ENCODE peak calls at places on chromosome 14, in four cellular contexts. C is prostate gland, J is lower leg skin, W is right atrium auricular region. D is an unnamed sample.

GRCh38 chr14:95686935-95687334 is 709 bp downstream of the TCL1B start:
- DNase-seq in W (no peak), C (no peak), J (no peak), D (no peak)

GRCh38 chr14:68397827-68398226 is 395.0 kb downstream of the ZFP36L1 start:
- DNase-seq in C (no peak), W (no peak), J (no peak), D (no peak)

GRCh38 chr14:70822706-70823185 is 13.4 kb upstream of the MAP3K9 start:
- DNase-seq in W (no peak), J (no peak), C (no peak), D (no peak)

GRCh38 chr14:93716410-93717221 is 71.7 kb downstream of the PRIMA1 start:
- DNase-seq in C (no peak), J (no peak), W (peak), D (no peak)

GRCh38 chr14:54362759-54363437 is 33.9 kb upstream of the CDKN3 start:
- DNase-seq in C (no peak), W (no peak), J (no peak), D (no peak)

GRCh38 chr14:34052658-34053014 is 101.8 kb upstream of the EGLN3 start:
- DNase-seq in C (no peak), J (no peak), W (no peak), D (peak)

GRCh38 chr14:99273724-99274345 is 1.8 kb upstream of the BCL11B start:
- DNase-seq in W (no peak), J (no peak), C (no peak), D (no peak)

GRCh38 chr14:101444116-101444515 is 117.2 kb upstream of the DIO3 start:
- DNase-seq in W (no peak), C (no peak), J (peak), D (no peak)

GRCh38 chr14:53331247-53331646 is 178.1 kb upstream of the DDHD1 start:
- DNase-seq in W (no peak), C (no peak), J (no peak), D (no peak)

GRCh38 chr14:94051115-94051514 is 25.0 kb downstream of the OTUB2 start:
- DNase-seq in J (peak), W (peak), C (peak), D (no peak)

GRCh38 chr14:78227466-78228077 is 57.4 kb downstream of the NRXN3 start:
- DNase-seq in W (no peak), C (no peak), J (no peak), D (no peak)

GRCh38 chr14:103624860-103625259 is 4.2 kb upstream of the KLC1 start:
- DNase-seq in C (peak), W (peak), J (peak), D (peak)

GRCh38 chr14:78005325-78005724 is 164.8 kb upstream of the NRXN3 start:
- DNase-seq in J (no peak), C (no peak), W (no peak), D (peak)

GRCh38 chr14:61322011-61322798 is 826 bp downstream of the PRKCH start:
- DNase-seq in J (no peak), W (no peak), C (peak), D (peak)

GRCh38 chr14:41972531-41972930 is 365.9 kb downstream of the LRFN5 start:
- DNase-seq in J (no peak), C (no peak), W (no peak), D (no peak)

GRCh38 chr14:52351561-52352491 is 37.7 kb downstream of the PTGER2 start:
- DNase-seq in C (no peak), J (no peak), W (no peak), D (no peak)

GRCh38 chr14:66206554-66206953 is 279.6 kb upstream of the CCDC196 start:
- DNase-seq in C (no peak), W (no peak), J (no peak), D (no peak)

GRCh38 chr14:96673706-96674105 is 123.5 kb upstream of the VRK1 start:
- DNase-seq in C (no peak), W (no peak), J (no peak), D (no peak)

GRCh38 chr14:100695423-100695738 is 31.3 kb upstream of the DLK1 start:
- DNase-seq in J (no peak), C (no peak), W (no peak), D (no peak)

DNA sequence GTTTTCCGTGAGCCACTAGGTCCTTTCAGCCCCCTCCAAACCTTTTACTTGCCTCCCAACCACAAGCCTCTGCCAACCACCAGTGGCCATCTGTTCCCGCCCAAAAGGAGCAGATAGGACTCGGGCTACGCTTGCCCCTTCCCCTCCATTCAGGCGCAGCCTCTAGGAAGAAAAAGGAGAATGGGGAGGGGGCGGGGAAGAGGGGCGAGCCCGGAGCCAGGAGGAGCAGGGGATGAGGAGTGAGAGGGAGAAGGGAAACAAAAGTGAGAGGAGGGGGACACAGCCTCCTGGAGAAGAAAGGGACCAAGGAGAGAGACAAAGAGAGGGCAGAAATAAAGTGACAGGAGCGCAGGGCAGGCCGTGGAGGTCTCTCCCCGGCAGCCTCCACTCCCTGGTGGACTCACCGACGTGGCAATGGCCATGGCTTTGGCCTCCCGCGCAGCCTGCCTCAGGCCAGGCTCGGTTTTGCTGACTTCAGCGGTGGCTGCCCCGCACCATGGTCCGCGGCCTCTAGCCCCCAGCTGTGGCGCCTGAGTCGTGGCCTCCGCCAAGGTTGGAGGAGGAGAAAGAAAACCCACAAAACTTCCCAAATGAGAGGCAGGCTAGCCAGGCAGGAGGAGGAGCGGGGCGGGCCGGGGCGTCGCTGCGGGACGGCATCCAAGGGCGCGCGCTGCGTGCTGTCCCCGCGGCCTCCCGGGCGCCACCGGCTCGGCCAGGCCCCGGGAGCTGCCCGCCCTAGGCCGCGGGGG is at the start of gene EFS:
- DNase-seq in C (peak), J (peak), W (no peak), D (no peak)
- H3K4me3 ChIP-seq in C (peak), J (peak), W (peak), D (no peak)

GRCh38 chr14:55578511-55578910 is 1.5 kb upstream of the KTN1 start:
- DNase-seq in C (no peak), W (no peak), J (no peak), D (no peak)
- H3K4me3 ChIP-seq in C (no peak), W (no peak), J (no peak), D (peak)

DNA sequence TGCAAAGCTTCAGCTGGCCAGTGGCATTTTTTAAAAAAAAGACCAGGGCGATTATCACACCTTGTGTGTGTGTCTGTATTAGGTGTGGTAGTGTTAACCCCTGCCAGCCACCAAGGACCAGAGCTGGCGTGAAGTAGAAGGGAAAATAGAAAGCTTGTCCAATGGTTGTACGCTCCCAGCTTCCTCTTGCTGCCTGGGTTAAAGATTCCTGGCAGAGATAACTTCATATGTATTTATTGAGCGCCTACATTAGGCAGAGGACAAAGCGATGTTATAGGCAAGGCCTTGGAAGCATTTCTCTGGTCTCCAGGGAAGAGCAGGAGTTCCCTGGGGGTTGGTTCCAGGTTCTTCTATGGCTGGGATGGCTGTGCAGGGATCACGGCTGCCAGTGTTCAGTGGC is 3.2 kb downstream of the JDP2 start:
- DNase-seq in J (no peak), C (no peak), W (no peak), D (no peak)
- H3K4me3 ChIP-seq in J (no peak), C (no peak), W (no peak), D (no peak)

GRCh38 chr14:88682495-88683114 is 110.1 kb downstream of the EML5 start:
- DNase-seq in W (no peak), C (no peak), J (no peak), D (no peak)
- H3K4me3 ChIP-seq in W (no peak), C (no peak), J (no peak), D (no peak)

GRCh38 chr14:91399868-91400640 is 17.6 kb downstream of the CCDC88C start:
- DNase-seq in W (no peak), C (peak), J (no peak), D (no peak)
- H3K4me3 ChIP-seq in W (no peak), C (peak), J (no peak), D (no peak)

GRCh38 chr14:92657457-92658142 is 90.8 kb downstream of the LGMN start:
- DNase-seq in C (no peak), W (peak), J (peak), D (no peak)

GRCh38 chr14:92655372-92655771 is 93.1 kb downstream of the LGMN start:
- DNase-seq in C (no peak), W (no peak), J (no peak), D (no peak)

GRCh38 chr14:92655802-92656201 is 92.6 kb downstream of the LGMN start:
- DNase-seq in W (no peak), C (no peak), J (no peak), D (no peak)

GRCh38 chr14:92658160-92658559 is 90.3 kb downstream of the LGMN start:
- DNase-seq in J (no peak), C (no peak), W (no peak), D (no peak)

GRCh38 chr14:92656306-92656705 is 92.1 kb downstream of the LGMN start:
- DNase-seq in J (no peak), W (no peak), C (no peak), D (no peak)
- H3K4me3 ChIP-seq in J (no peak), W (no peak), C (no peak), D (no peak)

GRCh38 chr14:104979758-104980591 is 1.8 kb upstream of the AHNAK2 start:
- DNase-seq in C (peak), J (no peak), W (no peak), D (peak)

GRCh38 chr14:104977681-104978647 is at the start of gene AHNAK2:
- DNase-seq in C (peak), J (no peak), W (no peak), D (peak)

GRCh38 chr14:104980601-104981531 is 2.7 kb upstream of the AHNAK2 start:
- DNase-seq in J (no peak), C (no peak), W (no peak), D (no peak)

GRCh38 chr14:104977008-104977680 is 1.0 kb downstream of the AHNAK2 start:
- DNase-seq in C (no peak), J (no peak), W (no peak), D (no peak)

GRCh38 chr14:104978774-104979691 is 859 bp upstream of the AHNAK2 start:
- DNase-seq in J (no peak), W (no peak), C (no peak), D (no peak)
- H3K4me3 ChIP-seq in J (no peak), W (peak), C (peak), D (no peak)

DNA sequence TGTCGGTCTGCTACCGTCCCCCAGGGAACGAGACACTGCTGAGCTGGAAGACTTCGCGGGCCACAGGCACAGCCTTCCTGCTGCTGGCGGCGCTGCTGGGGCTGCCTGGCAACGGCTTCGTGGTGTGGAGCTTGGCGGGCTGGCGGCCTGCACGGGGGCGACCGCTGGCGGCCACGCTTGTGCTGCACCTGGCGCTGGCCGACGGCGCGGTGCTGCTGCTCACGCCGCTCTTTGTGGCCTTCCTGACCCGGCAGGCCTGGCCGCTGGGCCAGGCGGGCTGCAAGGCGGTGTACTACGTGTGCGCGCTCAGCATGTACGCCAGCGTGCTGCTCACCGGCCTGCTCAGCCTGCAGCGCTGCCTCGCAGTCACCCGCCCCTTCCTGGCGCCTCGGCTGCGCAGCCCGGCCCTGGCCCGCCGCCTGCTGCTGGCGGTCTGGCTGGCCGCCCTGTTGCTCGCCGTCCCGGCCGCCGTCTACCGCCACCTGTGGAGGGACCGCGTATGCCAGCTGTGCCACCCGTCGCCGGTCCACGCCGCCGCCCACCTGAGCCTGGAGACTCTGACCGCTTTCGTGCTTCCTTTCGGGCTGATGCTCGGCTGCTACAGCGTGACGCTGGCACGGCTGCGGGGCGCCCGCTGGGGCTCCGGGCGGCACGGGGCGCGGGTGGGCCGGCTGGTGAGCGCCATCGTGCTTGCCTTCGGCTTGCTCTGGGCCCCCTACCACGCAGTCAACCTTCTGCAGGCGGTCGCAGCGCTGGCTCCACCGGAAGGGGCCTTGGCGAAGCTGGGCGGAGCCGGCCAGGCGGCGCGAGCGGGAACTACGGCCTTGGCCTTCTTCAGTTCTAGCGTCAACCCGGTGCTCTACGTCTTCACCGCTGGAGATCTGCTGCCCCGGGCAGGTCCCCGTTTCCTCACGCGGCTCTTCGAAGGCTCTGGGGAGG is at the start of gene LTB4R:
- DNase-seq in J (no peak), C (peak), W (no peak), D (no peak)
- H3K4me3 ChIP-seq in J (peak), C (peak), W (peak), D (no peak)

DNA sequence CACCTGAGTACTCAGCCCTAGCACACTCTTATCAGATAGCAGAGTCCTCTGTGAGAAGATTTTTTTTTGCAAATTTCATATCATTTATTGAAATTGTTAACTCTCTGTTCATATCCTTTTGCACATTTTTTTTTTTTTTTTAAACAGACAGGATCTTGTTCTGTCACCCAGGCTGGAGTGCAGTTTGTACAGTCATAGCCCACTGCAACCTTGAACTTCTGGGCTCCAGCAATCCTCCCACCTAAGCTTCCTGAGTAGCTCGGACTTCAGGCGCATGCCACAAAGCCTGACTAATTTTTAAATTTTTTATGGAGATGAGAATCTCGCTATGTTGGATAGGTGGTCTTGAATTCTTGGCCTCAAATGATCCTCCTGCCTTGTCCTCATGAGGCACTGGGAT is 4.3 kb downstream of the PARP2 start:
- DNase-seq in C (no peak), J (no peak), W (no peak), D (no peak)
- H3K4me3 ChIP-seq in C (no peak), J (no peak), W (no peak), D (no peak)

DNA sequence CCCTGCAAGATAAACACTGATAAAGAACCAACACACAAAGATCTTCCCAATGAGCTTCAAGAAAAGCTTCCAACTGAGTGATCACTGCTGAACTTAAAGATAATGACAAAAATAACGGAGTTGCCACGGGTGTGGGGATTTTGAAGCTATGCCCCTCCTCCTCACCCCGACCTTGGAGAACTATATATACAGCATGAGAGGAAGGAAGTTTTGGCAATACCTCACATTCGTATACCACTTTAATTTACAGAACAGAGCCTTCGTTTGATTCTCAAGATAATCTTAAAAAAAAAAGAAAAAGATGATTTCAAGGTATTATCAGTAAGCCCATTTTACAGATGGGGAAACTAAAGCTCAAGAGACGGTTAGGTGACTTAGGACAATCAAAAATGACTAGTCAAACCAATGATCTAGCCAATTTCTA is 715 bp downstream of the NEK9 start:
- DNase-seq in W (no peak), C (no peak), J (no peak), D (no peak)
- H3K4me3 ChIP-seq in W (peak), C (peak), J (peak), D (peak)